ENCODE peak calls at places on chromosomes 3 and 15, in ten cellular contexts. C, U, J, T, I, X, P, A, R and Q are unnamed samples.

GRCh38 chr3:124207873-124208473 is 216.0 kb upstream of the ROPN1 start:
- DNase-seq in J (no peak), I (no peak), T (no peak), C (no peak), R (no peak), A (no peak), U (no peak), X (no peak), P (no peak), Q (no peak)

GRCh38 chr15:83444936-83445335 is 2.2 kb upstream of the SH3GL3 start:
- DNase-seq in X (no peak), C (no peak), J (no peak), U (no peak), R (peak), P (no peak), T (no peak), I (no peak), A (no peak), Q (no peak)

GRCh38 chr3:49397470-49397869 is 14.3 kb downstream of the RHOA start:
- DNase-seq in R (peak), U (no peak), J (no peak), C (no peak), I (peak), T (no peak), A (no peak), X (no peak), P (peak), Q (no peak)

GRCh38 chr3:155670320-155670719 is 74.6 kb downstream of the PLCH1 start:
- DNase-seq in P (no peak), X (no peak), R (no peak), I (no peak), C (no peak), T (no peak), U (no peak), A (no peak), J (no peak), Q (no peak)

GRCh38 chr15:79970921-79971434 is at the start of gene BCL2A1:
- DNase-seq in P (peak), J (no peak), U (peak), T (no peak), A (peak), C (peak), R (peak), X (no peak), I (peak), Q (peak)

GRCh38 chr3:34381243-34381642 is 582.8 kb downstream of the PDCD6IP start:
- DNase-seq in C (no peak), A (no peak), P (no peak), I (no peak), X (no peak), J (no peak), R (no peak), U (no peak), T (no peak), Q (no peak)

GRCh38 chr3:185995352-185995751 is 57.5 kb upstream of the TRA2B start:
- DNase-seq in A (peak), C (no peak), I (peak), P (no peak), T (no peak), R (no peak), U (peak), J (no peak), X (no peak), Q (peak)

GRCh38 chr15:81809543-81809942 is 236.3 kb downstream of the MEX3B start:
- DNase-seq in I (no peak), A (peak), C (peak), T (peak), P (no peak), R (peak), X (no peak), U (no peak), J (peak), Q (no peak)

GRCh38 chr3:97793415-97794019 is 28.3 kb upstream of the CRYBG3 start:
- DNase-seq in I (peak), R (peak), J (peak), U (peak), T (peak), X (no peak), A (peak), P (peak), C (no peak), Q (peak)

GRCh38 chr3:42790714-42791229 is 13.5 kb downstream of the HIGD1A start:
- DNase-seq in I (peak), R (no peak), J (no peak), U (no peak), P (no peak), A (no peak), X (no peak), T (no peak), C (no peak), Q (no peak)

GRCh38 chr3:38346584-38347410 is at the start of gene XYLB:
- DNase-seq in C (peak), A (peak), X (peak), U (peak), J (peak), I (peak), R (peak), T (peak), P (peak), Q (peak)

GRCh38 chr15:59516655-59517461 is 78.9 kb downstream of the FAM81A start:
- DNase-seq in A (no peak), X (no peak), U (no peak), R (no peak), P (peak), I (no peak), T (no peak), C (no peak), J (no peak), Q (no peak)

GRCh38 chr3:12294885-12295580 is 6.2 kb downstream of the PPARG start:
- DNase-seq in A (peak), U (peak), P (no peak), R (no peak), I (peak), J (no peak), X (no peak), T (no peak), C (no peak), Q (peak)

GRCh38 chr3:65348596-65348995 is 660.8 kb upstream of the ADAMTS9 start:
- DNase-seq in J (no peak), I (peak), C (no peak), T (no peak), P (no peak), R (no peak), X (no peak), U (peak), A (peak), Q (peak)

GRCh38 chr3:130997291-130997690 is 29.3 kb downstream of the ASTE1 start:
- DNase-seq in X (no peak), J (no peak), U (no peak), T (no peak), I (peak), P (no peak), C (no peak), A (no peak), R (no peak), Q (no peak)

GRCh38 chr3:102662223-102662622 is 227.4 kb downstream of the ZPLD1 start:
- DNase-seq in J (no peak), X (no peak), P (no peak), R (no peak), I (no peak), A (no peak), U (no peak), T (no peak), C (no peak), Q (no peak)

GRCh38 chr3:189267981-189268613 is 96.3 kb downstream of the TPRG1 start:
- DNase-seq in R (no peak), C (no peak), U (no peak), A (peak), J (peak), P (no peak), X (no peak), T (peak), I (peak), Q (peak)

GRCh38 chr3:42830437-42831320 is 21.4 kb downstream of the ACKR2 start:
- DNase-seq in U (peak), X (no peak), A (peak), I (peak), T (peak), C (no peak), R (no peak), P (no peak), J (peak), Q (peak)

GRCh38 chr3:49093853-49094767 is at the start of gene QRICH1:
- DNase-seq in T (peak), U (peak), R (peak), J (peak), P (peak), C (peak), X (peak), I (peak), A (peak), Q (peak)

GRCh38 chr15:70154440-70155347 is 57.0 kb upstream of the TLE3 start:
- DNase-seq in A (peak), U (no peak), T (no peak), P (no peak), X (no peak), I (peak), C (no peak), J (no peak), R (no peak), Q (no peak)

GRCh38 chr3:66483006-66483928 is 17.6 kb downstream of the LRIG1 start:
- DNase-seq in R (peak), A (peak), J (no peak), C (no peak), X (no peak), U (peak), I (peak), P (peak), T (no peak), Q (peak)

GRCh38 chr3:168212664-168213255 is 117.0 kb upstream of the GOLIM4 start:
- DNase-seq in I (no peak), A (no peak), P (no peak), J (no peak), R (no peak), C (no peak), U (no peak), X (no peak), T (no peak), Q (no peak)

GRCh38 chr3:44104668-44105321 is 136.9 kb upstream of the TOPAZ1 start:
- DNase-seq in J (peak), A (peak), U (peak), R (no peak), I (peak), P (no peak), T (peak), X (no peak), C (peak), Q (peak)

GRCh38 chr3:10366681-10367101 is 45.8 kb upstream of the SEC13 start:
- DNase-seq in X (no peak), P (no peak), T (no peak), U (peak), A (peak), R (peak), J (peak), C (peak), I (peak), Q (peak)